ENCODE peak calls at places on chromosomes 2 and 18, in ten cellular contexts. T is cardiac muscle cell, P is K562, M is left ventricle myocardium inferior, J is endodermal cell, Z is heart left ventricle, B is PC-3, D is breast epithelium, G is aorta, R is upper lobe of right lung. C is an unnamed sample. For H3K27me3 and H3K36me3, the result is how much of the 10 kb centered on the place peaks cover.

GRCh38 chr2:237833546-237833945 is 25.9 kb upstream of the RAMP1 start:
- DNase-seq in J (no peak), P (no peak), D (no peak), T (no peak), G (no peak), M (no peak), R (no peak), Z (no peak), B (no peak), C (no peak)

GRCh38 chr2:196954001-196954400 is 27.5 kb upstream of the PGAP1 start:
- DNase-seq in J (no peak), G (no peak), T (no peak), P (no peak), Z (no peak), D (no peak), B (no peak), M (no peak), R (no peak), C (no peak)

GRCh38 chr2:66228128-66228547 is 206.8 kb upstream of the MEIS1 start:
- DNase-seq in Z (no peak), P (no peak), R (no peak), M (peak), B (no peak), T (no peak), J (no peak), D (no peak), G (no peak), C (no peak)

GRCh38 chr2:100262555-100263320 is 59.6 kb downstream of the LONRF2 start:
- DNase-seq in R (peak), Z (peak), J (peak), P (peak), T (peak), M (peak), D (peak), G (peak), B (peak), C (peak)

GRCh38 chr2:47267389-47268086 is 112.4 kb upstream of the STPG4 start:
- DNase-seq in G (no peak), Z (no peak), J (peak), T (no peak), P (no peak), R (no peak), M (no peak), B (no peak), D (no peak), C (no peak)

GRCh38 chr2:101355561-101356130 is 31.7 kb downstream of the CREG2 start:
- DNase-seq in B (peak), G (no peak), Z (no peak), P (no peak), M (no peak), R (no peak), D (no peak), T (no peak), J (no peak), C (no peak)

GRCh38 chr2:24822049-24822706 is 29.0 kb downstream of the CENPO start:
- DNase-seq in R (no peak), G (no peak), T (no peak), P (no peak), M (no peak), Z (no peak), D (no peak), B (no peak), J (peak), C (peak)

GRCh38 chr18:45518770-45519169 is 96.5 kb upstream of the SLC14A2 start:
- DNase-seq in Z (no peak), B (no peak), P (no peak), T (no peak), J (no peak), M (no peak), D (no peak), R (no peak), G (no peak), C (no peak)

GRCh38 chr2:69310267-69310666 is 76.8 kb downstream of the GFPT1 start:
- DNase-seq in T (no peak), J (no peak), Z (no peak), B (no peak), D (no peak), P (no peak), R (no peak), M (no peak), G (peak), C (no peak)

GRCh38 chr2:54318810-54319209 is 62.8 kb upstream of the TSPYL6 start:
- DNase-seq in G (no peak), M (no peak), R (no peak), P (no peak), J (no peak), Z (peak), B (no peak), T (no peak), D (no peak), C (no peak)

GRCh38 chr2:43462866-43463641 is 132.8 kb downstream of the THADA start:
- DNase-seq in M (no peak), R (no peak), G (no peak), P (no peak), B (peak), J (no peak), D (no peak), T (no peak), Z (no peak), C (no peak)

GRCh38 chr2:43326116-43326825 is 99.9 kb upstream of the ZFP36L2 start:
- DNase-seq in Z (no peak), R (no peak), D (no peak), P (no peak), G (no peak), J (no peak), T (no peak), B (peak), M (no peak), C (no peak)

GRCh38 chr2:206096876-206097275 is 10.9 kb upstream of the INO80D start:
- DNase-seq in R (no peak), M (no peak), Z (no peak), B (no peak), J (no peak), T (no peak), G (no peak), P (no peak), D (no peak), C (no peak)

GRCh38 chr18:54958711-54959625 is at the start of gene CCDC68:
- DNase-seq in G (peak), B (peak), T (peak), D (no peak), J (peak), M (peak), P (peak), R (peak), Z (peak), C (peak)

GRCh38 chr2:216698895-216699294 is 3.5 kb upstream of the IGFBP5 start:
- DNase-seq in D (no peak), T (peak), J (peak), B (peak), G (no peak), P (peak), M (no peak), R (no peak), Z (no peak), C (peak)

GRCh38 chr2:44578401-44579135 is 216.8 kb downstream of the CAMKMT start:
- DNase-seq in D (no peak), P (no peak), T (no peak), B (peak), M (no peak), Z (no peak), R (no peak), J (no peak), G (no peak), C (no peak)

GRCh38 chr18:23134780-23135678 is at the start of gene CABLES1:
- DNase-seq in D (peak), Z (peak), G (peak), B (peak), J (peak), P (no peak), R (peak), M (peak), T (peak), C (peak)

GRCh38 chr2:154495455-154495868 is 203.0 kb upstream of the KCNJ3 start:
- DNase-seq in J (no peak), G (no peak), Z (no peak), D (no peak), T (no peak), P (no peak), B (no peak), M (no peak), R (no peak), C (no peak)

GRCh38 chr2:69185807-69186206 is 172.8 kb downstream of the ANTXR1 start:
- DNase-seq in R (no peak), B (peak), T (no peak), G (no peak), P (no peak), D (no peak), Z (no peak), J (no peak), M (no peak), C (no peak)

GRCh38 chr18:12883684-12884520 is at the start of gene PTPN2:
- DNase-seq in D (peak), G (peak), R (peak), M (peak), P (peak), B (peak), T (peak), Z (peak), J (peak), C (peak)

GRCh38 chr18:22946841-22947240 is 13.7 kb downstream of the RBBP8 start:
- DNase-seq in R (no peak), Z (no peak), M (no peak), G (no peak), B (no peak), J (no peak), D (no peak), T (no peak), P (no peak), C (no peak)

GRCh38 chr2:204272913-204273312 is 272.4 kb upstream of the PARD3B start:
- DNase-seq in D (no peak), B (no peak), M (no peak), T (no peak), J (no peak), R (no peak), G (no peak), Z (no peak), P (no peak), C (no peak)

GRCh38 chr2:163878718-163879117 is 142.9 kb upstream of the FIGN start:
- DNase-seq in R (no peak), D (no peak), M (no peak), J (peak), T (peak), G (no peak), Z (no peak), B (peak), P (peak), C (peak)

GRCh38 chr2:235070063-235070706 is 118.4 kb downstream of the SH3BP4 start:
- DNase-seq in B (no peak), P (no peak), Z (no peak), D (no peak), G (no peak), T (no peak), J (peak), R (no peak), M (no peak), C (peak)

GRCh38 chr2:221779614-221780067 is 207.5 kb upstream of the EPHA4 start:
- DNase-seq in R (no peak), M (no peak), G (peak), T (no peak), B (no peak), D (no peak), P (no peak), Z (no peak), J (no peak), C (no peak)

GRCh38 chr2:196353717-196354116 is 182.3 kb upstream of the STK17B start:
- DNase-seq in Z (no peak), J (no peak), D (no peak), M (no peak), B (no peak), R (no peak), T (no peak), P (no peak), G (no peak), C (no peak)

GRCh38 chr2:111900859-111901258 is 2.5 kb downstream of the MERTK start:
- DNase-seq in J (peak), P (peak), Z (no peak), G (no peak), D (no peak), B (peak), M (no peak), T (peak), R (no peak), C (peak)

GRCh38 chr2:30366199-30366691 is 80.8 kb upstream of the LCLAT1 start:
- DNase-seq in J (no peak), P (no peak), T (no peak), Z (no peak), B (no peak), D (no peak), G (no peak), M (no peak), R (no peak), C (no peak)

GRCh38 chr2:169300617-169301530 is 61.5 kb downstream of the LRP2 start:
- DNase-seq in P (no peak), G (no peak), R (no peak), T (no peak), D (no peak), J (no peak), B (no peak), M (no peak), Z (no peak), C (no peak)

GRCh38 chr2:57180042-57180567 is 866.5 kb upstream of the VRK2 start:
- DNase-seq in Z (no peak), D (no peak), M (no peak), J (no peak), R (no peak), G (no peak), P (no peak), B (peak), T (no peak), C (no peak)

GRCh38 chr18:5975111-5975622 is 79.8 kb upstream of the TMEM200C start:
- DNase-seq in P (no peak), G (no peak), B (peak), D (no peak), R (no peak), T (no peak), M (no peak), J (peak), Z (no peak), C (peak)

GRCh38 chr2:102155703-102156515 is 13.4 kb downstream of the IL1R1 start:
- DNase-seq in T (no peak), D (no peak), R (no peak), B (no peak), G (no peak), P (no peak), J (no peak), Z (no peak), M (no peak), C (no peak)

GRCh38 chr2:69715964-69716363 is 26.0 kb upstream of the ANXA4 start:
- DNase-seq in R (no peak), Z (no peak), G (no peak), J (no peak), B (no peak), M (no peak), D (no peak), P (no peak), T (no peak), C (no peak)

GRCh38 chr2:69138247-69138754 is 125.3 kb downstream of the ANTXR1 start:
- DNase-seq in M (no peak), T (no peak), J (peak), B (peak), P (no peak), G (no peak), D (no peak), R (no peak), Z (no peak), C (no peak)

GRCh38 chr2:178858896-178859628 is 51.8 kb upstream of the TTN start:
- DNase-seq in P (no peak), T (no peak), B (no peak), J (no peak), Z (no peak), G (no peak), D (no peak), M (no peak), R (no peak), C (no peak)

GRCh38 chr2:27378096-27378808 is 2.3 kb downstream of the ZNF513 start:
- DNase-seq in R (peak), B (peak), T (no peak), Z (no peak), J (peak), D (no peak), G (no peak), P (no peak), M (no peak), C (peak)

GRCh38 chr2:66699481-66700180 is 264.7 kb downstream of the MEIS1 start:
- DNase-seq in R (no peak), B (no peak), D (no peak), T (no peak), M (no peak), Z (no peak), G (no peak), J (no peak), P (no peak), C (no peak)

GRCh38 chr2:7429733-7430132 is 512.5 kb downstream of the RNF144A start:
- DNase-seq in R (no peak), P (no peak), D (no peak), J (no peak), G (no peak), M (no peak), B (peak), Z (no peak), T (no peak), C (no peak)

GRCh38 chr2:55771612-55772011 is 78.0 kb upstream of the PNPT1 start:
- DNase-seq in P (peak), Z (no peak), D (no peak), T (peak), R (no peak), J (no peak), B (peak), M (no peak), G (no peak), C (peak)

DNA sequence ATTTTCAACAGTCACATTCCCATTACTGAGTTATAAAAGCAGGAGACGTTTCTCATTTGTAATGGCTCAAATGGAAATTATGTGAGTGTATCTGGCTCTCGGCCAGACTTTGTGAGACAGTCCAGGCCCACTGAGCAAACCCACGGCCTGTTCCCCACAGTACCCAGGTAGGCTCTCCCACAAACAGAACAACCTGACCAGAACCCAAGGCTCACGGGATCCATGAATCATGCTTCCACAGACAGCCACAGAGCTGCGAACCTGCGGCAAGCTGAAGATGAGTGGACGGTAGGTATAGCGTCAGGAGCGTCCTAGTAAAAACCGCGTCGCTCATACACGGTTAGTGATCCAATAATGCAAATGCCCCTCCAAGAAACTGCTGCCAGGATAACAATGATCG is 34.2 kb downstream of the NDUFA10 start:
- DNase-seq in P (no peak), T (no peak), M (no peak), Z (no peak), R (no peak), G (no peak), B (no peak), D (no peak), J (no peak), C (no peak)
- H3K4me3 ChIP-seq in P (no peak), T (no peak), M (no peak), Z (no peak), R (no peak), G (no peak), B (no peak), D (no peak), J (no peak), C (no peak)

GRCh38 chr2:120554625-120555032 is 181.0 kb upstream of the GLI2 start:
- DNase-seq in D (no peak), T (no peak), P (no peak), B (no peak), M (no peak), Z (no peak), R (no peak), J (no peak), G (no peak), C (no peak)
- H3K27me3 ChIP-seq in D (under half), T (under half), P (under half), B (under half), M (under half), Z (under half), R (under half), J (under half), G (under half), C (under half)

GRCh38 chr2:230234122-230234722 is 8.7 kb downstream of the SP140 start:
- DNase-seq in Z (no peak), T (no peak), J (no peak), M (no peak), D (no peak), P (no peak), R (no peak), B (no peak), G (no peak), C (no peak)
- H3K36me3 ChIP-seq in Z (under half), T (under half), J (under half), M (under half), D (under half), P (under half), R (under half), B (under half), G (under half), C (under half)

DNA sequence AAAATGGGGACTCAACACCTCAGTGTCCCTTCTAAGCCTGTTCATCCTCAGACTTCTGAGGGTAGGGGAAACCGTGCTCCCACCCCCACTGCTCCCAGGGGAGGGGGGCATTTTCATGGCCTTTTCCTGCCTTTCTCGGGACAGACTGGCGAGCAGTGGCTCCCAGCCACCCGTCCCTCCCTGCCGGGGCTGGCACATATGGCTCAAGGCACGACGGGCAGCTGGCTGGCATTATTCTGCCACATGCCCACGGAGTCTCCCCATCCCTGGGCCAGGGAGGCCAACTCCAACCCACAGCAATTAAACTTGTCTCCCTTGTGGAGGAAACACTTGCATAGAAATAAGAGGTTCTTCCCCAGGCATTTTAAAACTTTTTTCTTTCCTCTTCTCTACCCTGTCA is 148.5 kb upstream of the CBLN2 start:
- DNase-seq in M (no peak), G (no peak), R (no peak), Z (no peak), T (no peak), B (no peak), P (no peak), J (no peak), D (no peak), C (peak)
- H3K4me3 ChIP-seq in M (peak), G (no peak), R (peak), Z (no peak), T (peak), B (no peak), P (no peak), J (peak), D (peak), C (no peak)

C was measured in H7.